ENCODE peak calls at places on chromosomes 1 and 21, in eight cellular contexts. One of them, this sample, is unnamed.
A peak's percentile ranks its signal among the peaks of the same experiment; 100 is the strongest.

GRCh38 chr1:231410041-231410591 is 12.0 kb downstream of the EGLN1 start:
- DNase-seq in AG08395: no peak
- DNase-seq in central memory CD8-positive, alpha-beta T cell: no peak
- DNase-seq in HT-29: no peak
- DNase-seq in WTC11: no peak
- DNase-seq in NCI-H1694: no peak
- DNase-seq in T-helper 2 cell: no peak
- DNase-seq in NCI-H1105 treated with DMSO at 0.1 percent for 48 hours: no peak
- DNase-seq in this sample: no peak

GRCh38 chr1:110190282-110190929 is 19.7 kb upstream of the KCNC4 start:
- DNase-seq in HT-29: no peak
- DNase-seq in T-helper 2 cell: no peak
- DNase-seq in NCI-H1694: peak; percentile 82
- DNase-seq in NCI-H1105 treated with DMSO at 0.1 percent for 48 hours: peak; percentile 89
- DNase-seq in AG08395: no peak
- DNase-seq in WTC11: no peak
- DNase-seq in central memory CD8-positive, alpha-beta T cell: no peak
- DNase-seq in this sample: peak; percentile 76

GRCh38 chr1:223259462-223259861 is 104.5 kb downstream of the SUSD4 start:
- DNase-seq in central memory CD8-positive, alpha-beta T cell: no peak
- DNase-seq in NCI-H1694: no peak
- DNase-seq in HT-29: no peak
- DNase-seq in T-helper 2 cell: no peak
- DNase-seq in NCI-H1105 treated with DMSO at 0.1 percent for 48 hours: no peak
- DNase-seq in AG08395: no peak
- DNase-seq in WTC11: no peak
- DNase-seq in this sample: no peak

GRCh38 chr1:17451731-17452130 is 12.3 kb upstream of the RCC2 start:
- DNase-seq in HT-29: no peak
- DNase-seq in NCI-H1105 treated with DMSO at 0.1 percent for 48 hours: no peak
- DNase-seq in WTC11: no peak
- DNase-seq in T-helper 2 cell: no peak
- DNase-seq in NCI-H1694: no peak
- DNase-seq in AG08395: no peak
- DNase-seq in central memory CD8-positive, alpha-beta T cell: no peak
- DNase-seq in this sample: no peak

GRCh38 chr1:17167041-17167782 is 37.7 kb upstream of the PADI1 start:
- DNase-seq in AG08395: no peak
- DNase-seq in NCI-H1105 treated with DMSO at 0.1 percent for 48 hours: no peak
- DNase-seq in NCI-H1694: no peak
- DNase-seq in central memory CD8-positive, alpha-beta T cell: no peak
- DNase-seq in HT-29: no peak
- DNase-seq in WTC11: no peak
- DNase-seq in T-helper 2 cell: no peak
- DNase-seq in this sample: no peak

GRCh38 chr1:151828931-151829330 is 2.7 kb downstream of the RORC start:
- DNase-seq in WTC11: peak; percentile 60
- DNase-seq in central memory CD8-positive, alpha-beta T cell: no peak
- DNase-seq in AG08395: peak; percentile 64
- DNase-seq in NCI-H1694: no peak
- DNase-seq in HT-29: peak; percentile 80
- DNase-seq in NCI-H1105 treated with DMSO at 0.1 percent for 48 hours: no peak
- DNase-seq in T-helper 2 cell: no peak
- DNase-seq in this sample: no peak

GRCh38 chr1:8197493-8198282 is 120.2 kb upstream of the SLC45A1 start:
- DNase-seq in AG08395: peak; percentile 88
- DNase-seq in T-helper 2 cell: no peak
- DNase-seq in HT-29: peak; percentile 83
- DNase-seq in NCI-H1694: no peak
- DNase-seq in central memory CD8-positive, alpha-beta T cell: no peak
- DNase-seq in WTC11: no peak
- DNase-seq in NCI-H1105 treated with DMSO at 0.1 percent for 48 hours: no peak
- DNase-seq in this sample: no peak

GRCh38 chr21:31873275-31873695 is 465 bp downstream of the HUNK start:
- DNase-seq in central memory CD8-positive, alpha-beta T cell: no peak
- DNase-seq in NCI-H1105 treated with DMSO at 0.1 percent for 48 hours: peak; percentile 59
- DNase-seq in NCI-H1694: no peak
- DNase-seq in T-helper 2 cell: no peak
- DNase-seq in HT-29: no peak
- DNase-seq in WTC11: peak; percentile 42
- DNase-seq in AG08395: peak; percentile 17
- DNase-seq in this sample: peak; percentile 53

GRCh38 chr1:25197982-25198681 is 34.2 kb downstream of the SYF2 start:
- DNase-seq in NCI-H1105 treated with DMSO at 0.1 percent for 48 hours: no peak
- DNase-seq in WTC11: no peak
- DNase-seq in AG08395: peak; percentile 53
- DNase-seq in central memory CD8-positive, alpha-beta T cell: no peak
- DNase-seq in HT-29: peak; percentile 67
- DNase-seq in NCI-H1694: no peak
- DNase-seq in T-helper 2 cell: no peak
- DNase-seq in this sample: no peak

GRCh38 chr1:6922096-6922931 is 137.1 kb downstream of the CAMTA1 start:
- DNase-seq in T-helper 2 cell: no peak
- DNase-seq in NCI-H1105 treated with DMSO at 0.1 percent for 48 hours: no peak
- DNase-seq in HT-29: no peak
- DNase-seq in WTC11: no peak
- DNase-seq in NCI-H1694: no peak
- DNase-seq in central memory CD8-positive, alpha-beta T cell: no peak
- DNase-seq in AG08395: peak; percentile 70
- DNase-seq in this sample: no peak

GRCh38 chr1:204376919-204377799 is 17.4 kb upstream of the PLEKHA6 start:
- DNase-seq in central memory CD8-positive, alpha-beta T cell: no peak
- DNase-seq in HT-29: peak; percentile 96
- DNase-seq in T-helper 2 cell: no peak
- DNase-seq in WTC11: no peak
- DNase-seq in NCI-H1694: no peak
- DNase-seq in NCI-H1105 treated with DMSO at 0.1 percent for 48 hours: no peak
- DNase-seq in AG08395: no peak
- DNase-seq in this sample: no peak

GRCh38 chr1:86541859-86542258 is 5.0 kb upstream of the CLCA4 start:
- DNase-seq in WTC11: no peak
- DNase-seq in NCI-H1694: no peak
- DNase-seq in T-helper 2 cell: no peak
- DNase-seq in NCI-H1105 treated with DMSO at 0.1 percent for 48 hours: no peak
- DNase-seq in HT-29: no peak
- DNase-seq in central memory CD8-positive, alpha-beta T cell: no peak
- DNase-seq in AG08395: no peak
- DNase-seq in this sample: no peak

GRCh38 chr1:175188936-175189335 is 3.6 kb downstream of the KIAA0040 start:
- DNase-seq in HT-29: no peak
- DNase-seq in NCI-H1105 treated with DMSO at 0.1 percent for 48 hours: no peak
- DNase-seq in WTC11: no peak
- DNase-seq in central memory CD8-positive, alpha-beta T cell: no peak
- DNase-seq in NCI-H1694: no peak
- DNase-seq in T-helper 2 cell: peak; percentile 32
- DNase-seq in AG08395: no peak
- DNase-seq in this sample: no peak

GRCh38 chr1:178702141-178702540 is 22.9 kb upstream of the RALGPS2 start:
- DNase-seq in WTC11: no peak
- DNase-seq in AG08395: peak; percentile 55
- DNase-seq in NCI-H1105 treated with DMSO at 0.1 percent for 48 hours: no peak
- DNase-seq in central memory CD8-positive, alpha-beta T cell: no peak
- DNase-seq in NCI-H1694: no peak
- DNase-seq in T-helper 2 cell: no peak
- DNase-seq in HT-29: no peak
- DNase-seq in this sample: no peak

GRCh38 chr1:62621907-62622306 is 24.6 kb downstream of the ANGPTL3 start:
- DNase-seq in central memory CD8-positive, alpha-beta T cell: no peak
- DNase-seq in T-helper 2 cell: no peak
- DNase-seq in WTC11: no peak
- DNase-seq in NCI-H1105 treated with DMSO at 0.1 percent for 48 hours: no peak
- DNase-seq in HT-29: no peak
- DNase-seq in NCI-H1694: no peak
- DNase-seq in AG08395: peak; percentile 86
- DNase-seq in this sample: no peak

GRCh38 chr1:10928654-10929053 is 83.8 kb upstream of the TARDBP start:
- DNase-seq in WTC11: no peak
- DNase-seq in AG08395: no peak
- DNase-seq in HT-29: no peak
- DNase-seq in NCI-H1105 treated with DMSO at 0.1 percent for 48 hours: no peak
- DNase-seq in T-helper 2 cell: no peak
- DNase-seq in NCI-H1694: no peak
- DNase-seq in central memory CD8-positive, alpha-beta T cell: no peak
- DNase-seq in this sample: no peak

GRCh38 chr1:26907071-26907922 is 6.5 kb downstream of the NR0B2 start:
- DNase-seq in NCI-H1105 treated with DMSO at 0.1 percent for 48 hours: peak; percentile 18
- DNase-seq in central memory CD8-positive, alpha-beta T cell: no peak
- DNase-seq in NCI-H1694: no peak
- DNase-seq in WTC11: no peak
- DNase-seq in AG08395: peak; percentile 93
- DNase-seq in T-helper 2 cell: no peak
- DNase-seq in HT-29: peak; percentile 86
- DNase-seq in this sample: no peak

GRCh38 chr1:12078938-12079861 is 16.1 kb downstream of the TNFRSF8 start:
- DNase-seq in HT-29: peak; percentile 27
- DNase-seq in central memory CD8-positive, alpha-beta T cell: no peak
- DNase-seq in T-helper 2 cell: peak; percentile 25
- DNase-seq in WTC11: peak; percentile 76
- DNase-seq in NCI-H1694: peak; percentile 5
- DNase-seq in AG08395: peak; percentile 72
- DNase-seq in NCI-H1105 treated with DMSO at 0.1 percent for 48 hours: peak; percentile 5
- DNase-seq in this sample: peak; percentile 14

GRCh38 chr1:48208251-48208650 is 14.3 kb upstream of the SLC5A9 start:
- DNase-seq in NCI-H1105 treated with DMSO at 0.1 percent for 48 hours: no peak
- DNase-seq in WTC11: peak; percentile 43
- DNase-seq in HT-29: no peak
- DNase-seq in NCI-H1694: no peak
- DNase-seq in T-helper 2 cell: no peak
- DNase-seq in AG08395: no peak
- DNase-seq in central memory CD8-positive, alpha-beta T cell: no peak
- DNase-seq in this sample: no peak

GRCh38 chr1:115647000-115647399 is 5.2 kb downstream of the VANGL1 start:
- DNase-seq in AG08395: no peak
- DNase-seq in NCI-H1694: no peak
- DNase-seq in central memory CD8-positive, alpha-beta T cell: no peak
- DNase-seq in NCI-H1105 treated with DMSO at 0.1 percent for 48 hours: no peak
- DNase-seq in T-helper 2 cell: no peak
- DNase-seq in WTC11: no peak
- DNase-seq in HT-29: no peak
- DNase-seq in this sample: no peak

GRCh38 chr1:242405947-242406346 is 118.5 kb downstream of the PLD5 start:
- DNase-seq in NCI-H1105 treated with DMSO at 0.1 percent for 48 hours: no peak
- DNase-seq in T-helper 2 cell: no peak
- DNase-seq in HT-29: no peak
- DNase-seq in NCI-H1694: no peak
- DNase-seq in WTC11: no peak
- DNase-seq in AG08395: no peak
- DNase-seq in central memory CD8-positive, alpha-beta T cell: no peak
- DNase-seq in this sample: peak; percentile 34

GRCh38 chr1:111596499-111596898 is 23.1 kb upstream of the RAP1A start:
- DNase-seq in HT-29: no peak
- DNase-seq in AG08395: no peak
- DNase-seq in WTC11: no peak
- DNase-seq in NCI-H1694: no peak
- DNase-seq in central memory CD8-positive, alpha-beta T cell: peak; percentile 70
- DNase-seq in T-helper 2 cell: peak; percentile 49
- DNase-seq in NCI-H1105 treated with DMSO at 0.1 percent for 48 hours: no peak
- DNase-seq in this sample: no peak

GRCh38 chr1:50959303-50959912 is 659 bp downstream of the FAF1 start:
- DNase-seq in NCI-H1694: no peak
- DNase-seq in T-helper 2 cell: no peak
- DNase-seq in HT-29: peak; percentile 55
- DNase-seq in central memory CD8-positive, alpha-beta T cell: no peak
- DNase-seq in WTC11: no peak
- DNase-seq in NCI-H1105 treated with DMSO at 0.1 percent for 48 hours: peak; percentile 58
- DNase-seq in AG08395: peak; percentile 39
- DNase-seq in this sample: peak; percentile 51

GRCh38 chr1:226309398-226310122 is 596 bp upstream of the LIN9 start:
- DNase-seq in HT-29: peak; percentile 41
- DNase-seq in WTC11: peak; percentile 66
- DNase-seq in T-helper 2 cell: no peak
- DNase-seq in AG08395: peak; percentile 20
- DNase-seq in NCI-H1105 treated with DMSO at 0.1 percent for 48 hours: peak; percentile 23
- DNase-seq in NCI-H1694: no peak
- DNase-seq in central memory CD8-positive, alpha-beta T cell: no peak
- DNase-seq in this sample: peak; percentile 69

GRCh38 chr1:226100436-226101347 is 38.2 kb downstream of the H3-3A start:
- DNase-seq in WTC11: peak; percentile 61
- DNase-seq in T-helper 2 cell: peak; percentile 35
- DNase-seq in AG08395: peak; percentile 55
- DNase-seq in central memory CD8-positive, alpha-beta T cell: no peak
- DNase-seq in NCI-H1105 treated with DMSO at 0.1 percent for 48 hours: peak; percentile 2
- DNase-seq in HT-29: no peak
- DNase-seq in NCI-H1694: no peak
- DNase-seq in this sample: no peak

GRCh38 chr1:93992954-93993353 is 83.7 kb upstream of the GCLM start:
- DNase-seq in NCI-H1694: no peak
- DNase-seq in NCI-H1105 treated with DMSO at 0.1 percent for 48 hours: no peak
- DNase-seq in central memory CD8-positive, alpha-beta T cell: no peak
- DNase-seq in HT-29: no peak
- DNase-seq in T-helper 2 cell: no peak
- DNase-seq in WTC11: no peak
- DNase-seq in AG08395: no peak
- DNase-seq in this sample: no peak

GRCh38 chr1:156795374-156795733 is 21.3 kb downstream of the SH2D2A start:
- DNase-seq in T-helper 2 cell: no peak
- DNase-seq in HT-29: no peak
- DNase-seq in NCI-H1105 treated with DMSO at 0.1 percent for 48 hours: no peak
- DNase-seq in NCI-H1694: no peak
- DNase-seq in WTC11: no peak
- DNase-seq in central memory CD8-positive, alpha-beta T cell: no peak
- DNase-seq in AG08395: no peak
- DNase-seq in this sample: no peak

GRCh38 chr1:224786533-224787249 is 142.8 kb upstream of the DNAH14 start:
- DNase-seq in NCI-H1694: no peak
- DNase-seq in central memory CD8-positive, alpha-beta T cell: no peak
- DNase-seq in T-helper 2 cell: no peak
- DNase-seq in HT-29: no peak
- DNase-seq in WTC11: no peak
- DNase-seq in NCI-H1105 treated with DMSO at 0.1 percent for 48 hours: no peak
- DNase-seq in AG08395: peak; percentile 20
- DNase-seq in this sample: no peak

This sample was measured in NCI-H2171 treated with DMSO at 0.1 percent for 48 hours.